ENCODE peak calls at places on chromosomes 13 and 19, in six cellular contexts. One of them, this sample, is unnamed.

GRCh38 chr19:53374288-53374687 is 8.8 kb downstream of the ZNF525 start:
- DNase-seq in effector memory CD4-positive, alpha-beta T cell: no peak
- DNase-seq in cardiac muscle cell: no peak
- DNase-seq in stimulated activated CD4-positive, alpha-beta T cell treated with anti-CD3 and anti-CD28 coated beads, Interleukin-2, amount 100 ng/mL, for 48 hours: no peak
- DNase-seq in HS-5: no peak
- DNase-seq in A673: no peak
- DNase-seq in this sample: no peak

GRCh38 chr13:58048670-58049069 is 417.1 kb downstream of the PCDH17 start:
- DNase-seq in effector memory CD4-positive, alpha-beta T cell: no peak
- DNase-seq in A673: no peak
- DNase-seq in stimulated activated CD4-positive, alpha-beta T cell treated with anti-CD3 and anti-CD28 coated beads, Interleukin-2, amount 100 ng/mL, for 48 hours: no peak
- DNase-seq in cardiac muscle cell: no peak
- DNase-seq in HS-5: no peak
- DNase-seq in this sample: no peak

GRCh38 chr19:41575998-41576397 is at the start of gene CEACAM21:
- DNase-seq in A673: peak
- DNase-seq in HS-5: no peak
- DNase-seq in effector memory CD4-positive, alpha-beta T cell: no peak
- DNase-seq in cardiac muscle cell: no peak
- DNase-seq in stimulated activated CD4-positive, alpha-beta T cell treated with anti-CD3 and anti-CD28 coated beads, Interleukin-2, amount 100 ng/mL, for 48 hours: no peak
- DNase-seq in this sample: peak

GRCh38 chr13:114106991-114107685 is 25.3 kb downstream of the RASA3 start:
- DNase-seq in cardiac muscle cell: no peak
- DNase-seq in A673: no peak
- DNase-seq in effector memory CD4-positive, alpha-beta T cell: no peak
- DNase-seq in HS-5: no peak
- DNase-seq in stimulated activated CD4-positive, alpha-beta T cell treated with anti-CD3 and anti-CD28 coated beads, Interleukin-2, amount 100 ng/mL, for 48 hours: no peak
- DNase-seq in this sample: no peak

GRCh38 chr19:13366529-13367143 is 139.6 kb downstream of the CACNA1A start:
- DNase-seq in HS-5: peak
- DNase-seq in effector memory CD4-positive, alpha-beta T cell: no peak
- DNase-seq in cardiac muscle cell: peak
- DNase-seq in stimulated activated CD4-positive, alpha-beta T cell treated with anti-CD3 and anti-CD28 coated beads, Interleukin-2, amount 100 ng/mL, for 48 hours: no peak
- DNase-seq in A673: peak
- DNase-seq in this sample: no peak

GRCh38 chr19:18697680-18698079 is 14.2 kb downstream of the CRTC1 start:
- DNase-seq in stimulated activated CD4-positive, alpha-beta T cell treated with anti-CD3 and anti-CD28 coated beads, Interleukin-2, amount 100 ng/mL, for 48 hours: no peak
- DNase-seq in A673: no peak
- DNase-seq in HS-5: no peak
- DNase-seq in effector memory CD4-positive, alpha-beta T cell: no peak
- DNase-seq in cardiac muscle cell: no peak
- DNase-seq in this sample: no peak

GRCh38 chr19:3142292-3142670 is 6.4 kb downstream of the GNA15 start:
- DNase-seq in cardiac muscle cell: no peak
- DNase-seq in stimulated activated CD4-positive, alpha-beta T cell treated with anti-CD3 and anti-CD28 coated beads, Interleukin-2, amount 100 ng/mL, for 48 hours: peak
- DNase-seq in HS-5: peak
- DNase-seq in effector memory CD4-positive, alpha-beta T cell: no peak
- DNase-seq in A673: peak
- DNase-seq in this sample: no peak

GRCh38 chr13:82636119-82636518 is 1246.2 kb downstream of the SLITRK1 start:
- DNase-seq in HS-5: no peak
- DNase-seq in cardiac muscle cell: no peak
- DNase-seq in A673: peak
- DNase-seq in stimulated activated CD4-positive, alpha-beta T cell treated with anti-CD3 and anti-CD28 coated beads, Interleukin-2, amount 100 ng/mL, for 48 hours: no peak
- DNase-seq in effector memory CD4-positive, alpha-beta T cell: no peak
- DNase-seq in this sample: no peak

GRCh38 chr13:110453767-110454166 is 107.8 kb downstream of the RAB20 start:
- DNase-seq in A673: no peak
- DNase-seq in effector memory CD4-positive, alpha-beta T cell: no peak
- DNase-seq in cardiac muscle cell: no peak
- DNase-seq in HS-5: no peak
- DNase-seq in stimulated activated CD4-positive, alpha-beta T cell treated with anti-CD3 and anti-CD28 coated beads, Interleukin-2, amount 100 ng/mL, for 48 hours: no peak
- DNase-seq in this sample: no peak

GRCh38 chr19:10718205-10719196 is 622 bp downstream of the DNM2 start:
- DNase-seq in effector memory CD4-positive, alpha-beta T cell: peak
- DNase-seq in cardiac muscle cell: peak
- DNase-seq in A673: peak
- DNase-seq in HS-5: no peak
- DNase-seq in stimulated activated CD4-positive, alpha-beta T cell treated with anti-CD3 and anti-CD28 coated beads, Interleukin-2, amount 100 ng/mL, for 48 hours: peak
- DNase-seq in this sample: no peak

GRCh38 chr19:47650695-47651094 is 41.8 kb downstream of the BICRA start:
- DNase-seq in cardiac muscle cell: no peak
- DNase-seq in effector memory CD4-positive, alpha-beta T cell: no peak
- DNase-seq in stimulated activated CD4-positive, alpha-beta T cell treated with anti-CD3 and anti-CD28 coated beads, Interleukin-2, amount 100 ng/mL, for 48 hours: no peak
- DNase-seq in A673: no peak
- DNase-seq in HS-5: no peak
- DNase-seq in this sample: no peak

GRCh38 chr19:13610042-13610691 is 103.9 kb upstream of the CACNA1A start:
- DNase-seq in A673: no peak
- DNase-seq in cardiac muscle cell: peak
- DNase-seq in stimulated activated CD4-positive, alpha-beta T cell treated with anti-CD3 and anti-CD28 coated beads, Interleukin-2, amount 100 ng/mL, for 48 hours: no peak
- DNase-seq in HS-5: no peak
- DNase-seq in effector memory CD4-positive, alpha-beta T cell: no peak
- DNase-seq in this sample: no peak

GRCh38 chr19:18063463-18063862 is 23.3 kb downstream of the IL12RB1 start:
- DNase-seq in HS-5: no peak
- DNase-seq in effector memory CD4-positive, alpha-beta T cell: no peak
- DNase-seq in A673: no peak
- DNase-seq in cardiac muscle cell: peak
- DNase-seq in stimulated activated CD4-positive, alpha-beta T cell treated with anti-CD3 and anti-CD28 coated beads, Interleukin-2, amount 100 ng/mL, for 48 hours: no peak
- DNase-seq in this sample: no peak

GRCh38 chr13:95360052-95360451 is 58.8 kb upstream of the ABCC4 start:
- DNase-seq in HS-5: no peak
- DNase-seq in stimulated activated CD4-positive, alpha-beta T cell treated with anti-CD3 and anti-CD28 coated beads, Interleukin-2, amount 100 ng/mL, for 48 hours: no peak
- DNase-seq in A673: no peak
- DNase-seq in effector memory CD4-positive, alpha-beta T cell: no peak
- DNase-seq in cardiac muscle cell: no peak
- DNase-seq in this sample: no peak

GRCh38 chr13:96112936-96113335 is 23.0 kb downstream of the HS6ST3 start:
- DNase-seq in effector memory CD4-positive, alpha-beta T cell: no peak
- DNase-seq in A673: no peak
- DNase-seq in cardiac muscle cell: no peak
- DNase-seq in HS-5: no peak
- DNase-seq in stimulated activated CD4-positive, alpha-beta T cell treated with anti-CD3 and anti-CD28 coated beads, Interleukin-2, amount 100 ng/mL, for 48 hours: no peak
- DNase-seq in this sample: no peak

GRCh38 chr13:21142766-21143165 is 33.6 kb downstream of the SKA3 start:
- DNase-seq in stimulated activated CD4-positive, alpha-beta T cell treated with anti-CD3 and anti-CD28 coated beads, Interleukin-2, amount 100 ng/mL, for 48 hours: no peak
- DNase-seq in effector memory CD4-positive, alpha-beta T cell: no peak
- DNase-seq in cardiac muscle cell: no peak
- DNase-seq in HS-5: no peak
- DNase-seq in A673: no peak
- DNase-seq in this sample: no peak